ENCODE peak calls at places on chromosomes 6 and 20, in four cellular contexts. P is HEK293T, O is HepG2, Y is K562. Q is an unnamed sample.

GRCh38 chr20:62898970-62899632 is 27.2 kb downstream of the DIDO1 start:
- DNase-seq in P (no peak), Y (no peak), O (no peak), Q (no peak)

GRCh38 chr20:63494420-63495166 is 4.3 kb downstream of the EEF1A2 start:
- DNase-seq in Y (no peak), P (no peak), O (no peak), Q (no peak)

GRCh38 chr6:30112402-30113376 is at the start of gene TRIM31:
- DNase-seq in Y (no peak), P (no peak), O (peak), Q (no peak)

GRCh38 chr6:18392346-18392877 is 5.3 kb downstream of the RNF144B start:
- DNase-seq in Y (no peak), P (no peak), O (no peak), Q (no peak)

GRCh38 chr20:55583036-55583435 is 422.3 kb downstream of the CBLN4 start:
- DNase-seq in O (no peak), P (no peak), Y (no peak), Q (no peak)

GRCh38 chr6:148750826-148751225 is 4.0 kb downstream of the UST start:
- DNase-seq in P (no peak), O (no peak), Y (no peak), Q (no peak)

GRCh38 chr6:144197919-144198318 is 47.6 kb downstream of the STX11 start:
- DNase-seq in Y (no peak), O (no peak), P (no peak), Q (no peak)

GRCh38 chr6:132937466-132937906 is 123.1 kb downstream of the RPS12 start:
- DNase-seq in O (peak), Y (peak), P (peak), Q (peak)

GRCh38 chr6:9581155-9581554 is 833.7 kb downstream of the TFAP2A start:
- DNase-seq in O (no peak), Y (no peak), P (no peak), Q (no peak)

GRCh38 chr20:62771396-62772102 is 24.7 kb upstream of the MRGBP start:
- DNase-seq in P (no peak), Y (no peak), O (no peak), Q (no peak)

GRCh38 chr6:43436577-43437282 is 9.4 kb downstream of the ABCC10 start:
- DNase-seq in O (peak), P (no peak), Y (peak), Q (no peak)

GRCh38 chr6:54193560-54193959 is 82.3 kb downstream of the MLIP start:
- DNase-seq in P (no peak), Y (no peak), O (no peak), Q (no peak)

GRCh38 chr20:6783752-6784725 is 16.6 kb downstream of the BMP2 start:
- DNase-seq in P (no peak), O (no peak), Y (no peak), Q (no peak)

GRCh38 chr6:89205819-89206218 is 11.3 kb downstream of the GABRR1 start:
- DNase-seq in O (no peak), P (no peak), Y (no peak), Q (no peak)

GRCh38 chr6:146028250-146028789 is 542 bp upstream of the GRM1 start:
- DNase-seq in P (peak), O (peak), Y (peak), Q (peak)

GRCh38 chr20:21099653-21100589 is 6.2 kb downstream of the LINC00237 start:
- DNase-seq in Y (peak), O (no peak), P (no peak), Q (peak)

GRCh38 chr6:19906161-19906560 is 69.0 kb downstream of the ID4 start:
- DNase-seq in O (no peak), P (no peak), Y (no peak), Q (no peak)

GRCh38 chr6:163985710-163986109 is 571.2 kb downstream of the QKI start:
- DNase-seq in O (no peak), P (no peak), Y (no peak), Q (no peak)

GRCh38 chr20:63850689-63851547 is 10.4 kb upstream of the ABHD16B start:
- DNase-seq in Y (no peak), O (no peak), P (no peak), Q (no peak)

GRCh38 chr6:69179681-69180080 is 544.6 kb downstream of the ADGRB3 start:
- DNase-seq in P (no peak), O (peak), Y (no peak), Q (no peak)

GRCh38 chr6:85678000-85678601 is 35.4 kb upstream of the SYNCRIP start:
- DNase-seq in P (no peak), O (no peak), Y (no peak), Q (no peak)

GRCh38 chr20:19070681-19071441 is 141.6 kb upstream of the SLC24A3 start:
- DNase-seq in Y (no peak), P (no peak), O (no peak), Q (no peak)

GRCh38 chr6:5580736-5581568 is 319.6 kb downstream of the FARS2 start:
- DNase-seq in O (no peak), Y (no peak), P (no peak), Q (no peak)

GRCh38 chr6:158475344-158476302 is 84.3 kb upstream of the TMEM181 start:
- DNase-seq in Y (peak), O (no peak), P (peak), Q (no peak)

GRCh38 chr20:19431308-19431685 is 218.9 kb downstream of the SLC24A3 start:
- DNase-seq in P (no peak), Y (no peak), O (no peak), Q (no peak)

GRCh38 chr6:109239192-109239917 is 142.9 kb downstream of the CD164 start:
- DNase-seq in Y (no peak), O (no peak), P (no peak), Q (no peak)

GRCh38 chr20:47327711-47328110 is 28.8 kb downstream of the ZMYND8 start:
- DNase-seq in O (no peak), Y (no peak), P (no peak), Q (no peak)

GRCh38 chr6:101444717-101445116 is 51.2 kb downstream of the GRIK2 start:
- DNase-seq in O (no peak), Y (no peak), P (no peak), Q (no peak)

GRCh38 chr6:132132911-132133639 is 181.9 kb upstream of the CCN2 start:
- DNase-seq in P (no peak), Y (no peak), O (no peak), Q (no peak)

GRCh38 chr20:34142121-34142520 is 30.1 kb upstream of the EIF2S2 start:
- DNase-seq in O (no peak), Y (no peak), P (no peak), Q (no peak)

GRCh38 chr6:2999621-3000455 is at the start of gene NQO2:
- DNase-seq in O (peak), Y (peak), P (peak), Q (peak)

GRCh38 chr6:76774750-76775396 is 688.4 kb downstream of the HTR1B start:
- DNase-seq in O (no peak), Y (no peak), P (no peak), Q (no peak)

GRCh38 chr20:25252226-25252625 is 4.3 kb downstream of the PYGB start:
- DNase-seq in O (no peak), Y (no peak), P (no peak), Q (no peak)

GRCh38 chr6:6916598-6916997 is 191.2 kb upstream of the RREB1 start:
- DNase-seq in Y (no peak), O (no peak), P (no peak), Q (no peak)

DNA sequence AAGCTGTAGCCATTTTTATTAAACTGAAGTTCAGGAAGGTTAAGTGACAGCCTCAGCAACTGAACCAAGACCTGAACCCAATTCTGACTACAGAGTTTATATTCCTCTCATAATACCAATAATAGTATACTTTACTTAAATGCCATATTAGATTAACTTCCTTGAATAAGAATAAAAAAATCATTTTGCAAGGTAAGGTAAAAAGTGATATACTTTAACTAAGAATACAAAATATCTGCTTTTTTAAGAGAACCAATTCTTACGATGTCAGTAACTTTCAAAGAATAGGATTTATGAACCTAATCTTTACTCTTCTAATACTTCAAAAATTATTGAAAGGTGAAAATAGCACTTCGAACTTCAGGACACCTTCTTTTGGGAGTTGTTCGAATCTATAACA is 3.7 kb downstream of the RAD21L1 start:
- DNase-seq in O (no peak), Y (no peak), P (no peak), Q (no peak)
- TF ChIP-seq ELF4 in O (no peak), Y (no peak), P (no peak), Q (no peak)

DNA sequence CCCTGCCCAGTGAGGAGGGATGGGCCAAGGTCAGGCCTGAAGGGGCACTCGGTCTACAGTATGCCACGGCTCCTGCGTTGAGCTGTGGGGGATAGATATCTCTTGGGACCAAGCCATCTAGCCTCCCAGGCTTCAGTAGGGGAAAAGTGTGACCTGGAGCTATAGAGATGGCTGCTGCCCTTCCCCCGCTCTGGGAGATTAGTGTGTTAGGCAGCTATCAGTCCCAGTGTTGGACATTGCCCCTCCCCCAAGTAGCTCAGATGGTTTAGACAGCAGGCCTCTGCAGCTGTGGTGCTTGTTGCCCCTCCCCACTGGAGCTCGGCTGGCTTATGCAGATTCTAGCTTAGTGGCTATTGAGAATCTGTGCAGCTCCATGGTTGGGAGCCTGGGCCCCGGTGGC is 56.8 kb downstream of the KHDRBS2 start:
- DNase-seq in Y (no peak), O (no peak), P (no peak), Q (no peak)
- TF ChIP-seq ELF4 in Y (no peak), O (no peak), P (no peak), Q (no peak)

GRCh38 chr20:35446356-35447078 is 8.5 kb upstream of the GDF5 start:
- DNase-seq in Y (no peak), O (no peak), P (no peak), Q (no peak)
- TF ChIP-seq ELF4 in Y (no peak), O (no peak), P (no peak), Q (no peak)

DNA sequence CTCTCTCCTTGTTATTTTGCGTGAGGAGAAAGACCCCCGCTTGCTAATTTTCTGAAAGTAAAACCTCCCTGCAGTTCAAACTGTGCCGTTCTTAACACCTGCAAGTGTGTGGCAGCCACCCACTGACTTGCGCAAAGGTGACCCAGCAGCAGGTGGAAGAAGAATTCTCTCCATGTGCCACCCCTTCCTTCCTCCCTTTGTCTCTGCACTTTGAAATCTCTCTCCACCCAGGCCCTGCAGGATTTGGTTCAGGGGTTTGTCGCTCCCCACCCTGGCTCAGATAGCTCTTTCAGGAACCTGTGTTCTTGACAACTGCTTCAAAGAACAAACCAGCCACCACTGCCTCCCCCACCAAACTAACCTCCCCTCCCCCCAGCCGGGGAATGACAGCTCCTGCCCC is 41.4 kb downstream of the ZNF831 start:
- DNase-seq in O (no peak), P (no peak), Y (no peak), Q (no peak)
- TF ChIP-seq ELF4 in O (no peak), P (no peak), Y (no peak), Q (no peak)

GRCh38 chr20:4230185-4230584 is 214.8 kb upstream of the RNF24 start:
- DNase-seq in P (no peak), Y (no peak), O (no peak), Q (no peak)
- TF ChIP-seq ELF4 in P (no peak), Y (no peak), O (no peak), Q (no peak)

GRCh38 chr6:117317261-117317660 is 51.9 kb downstream of the VGLL2 start:
- DNase-seq in O (peak), Y (peak), P (peak), Q (no peak)
- TF ChIP-seq ELF4 in O (no peak), Y (no peak), P (no peak), Q (no peak)

DNA sequence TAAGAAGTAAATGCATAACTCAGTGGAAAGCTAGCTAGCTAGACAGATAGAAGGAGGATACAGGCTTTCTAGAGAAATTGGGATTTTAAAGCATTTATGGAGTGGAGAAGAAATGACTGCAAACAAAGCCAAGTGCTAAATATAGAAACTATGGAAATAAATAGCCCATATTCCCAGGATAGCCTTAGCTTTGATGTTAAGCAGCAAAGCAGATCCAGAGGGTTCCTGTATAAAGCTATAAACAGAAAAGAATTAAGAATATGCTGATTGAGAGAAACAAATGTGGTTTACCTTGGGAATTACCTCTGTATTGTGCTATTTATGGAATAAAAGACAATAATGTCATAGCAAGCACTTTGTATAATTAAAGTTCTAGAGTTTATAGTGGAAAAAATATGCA is 214.8 kb downstream of the PLCB1 start:
- DNase-seq in P (no peak), Y (no peak), O (no peak), Q (no peak)
- TF ChIP-seq ELF4 in P (no peak), Y (no peak), O (no peak), Q (no peak)

GRCh38 chr6:90219168-90219985 is 77.3 kb downstream of the BACH2 start:
- DNase-seq in P (peak), O (no peak), Y (no peak), Q (no peak)
- TF ChIP-seq ELF4 in P (no peak), O (no peak), Y (no peak), Q (no peak)